ENCODE peak calls at places on chromosomes 6 and 20, in ten cellular contexts. G is GM03348; W is stomach; C is glutamatergic neuron; E is substantia nigra; H is GM12891; Z is CD8-positive, alpha-beta memory T cell; F is naive thymus-derived CD8-positive, alpha-beta T cell; B is naive B cell; Y is stromal cell of bone marrow. R is an unnamed sample.

GRCh38 chr6:148407372-148407771 is 64.7 kb downstream of the SASH1 start:
- DNase-seq in H (no peak), C (no peak), F (no peak), Y (peak; percentile 97), B (no peak), W (no peak), G (peak; percentile 81), Z (no peak), E (no peak), R (no peak)

GRCh38 chr6:154093231-154094044 is 54.4 kb downstream of the OPRM1 start:
- DNase-seq in F (no peak), W (no peak), Z (no peak), G (no peak), E (no peak), C (no peak), Y (no peak), H (no peak), B (no peak), R (no peak)

GRCh38 chr6:31083742-31084354 is 28.5 kb downstream of the C6orf15 start:
- DNase-seq in E (no peak), H (no peak), B (no peak), G (peak; percentile 36), C (peak; percentile 81), F (no peak), W (peak; percentile 40), Z (no peak), Y (peak; percentile 75), R (peak; percentile 10)

GRCh38 chr20:5353624-5354496 is 37.1 kb upstream of the PROKR2 start:
- DNase-seq in W (no peak), Y (peak; percentile 36), C (no peak), G (peak; percentile 49), B (no peak), H (no peak), F (no peak), E (no peak), Z (no peak), R (no peak)

GRCh38 chr20:20786428-20786827 is 74.0 kb upstream of the RALGAPA2 start:
- DNase-seq in H (no peak), F (no peak), Z (no peak), E (peak; percentile 15), W (no peak), G (no peak), Y (no peak), B (no peak), C (no peak), R (no peak)

GRCh38 chr6:81785340-81785739 is 32.9 kb upstream of the TENT5A start:
- DNase-seq in E (no peak), F (no peak), B (no peak), C (no peak), W (no peak), G (no peak), H (no peak), Z (no peak), Y (no peak), R (no peak)

GRCh38 chr6:34237316-34237721 is 646 bp downstream of the HMGA1 start:
- DNase-seq in G (peak; percentile 72), Y (no peak), E (no peak), Z (peak; percentile 17), W (no peak), B (no peak), H (no peak), C (peak; percentile 63), F (no peak), R (no peak)

GRCh38 chr6:130848945-130849344 is 21.7 kb downstream of the SMLR1 start:
- DNase-seq in Y (no peak), G (no peak), W (no peak), C (no peak), B (no peak), H (no peak), E (no peak), Z (no peak), F (no peak), R (no peak)

GRCh38 chr20:49346682-49347081 is 68.8 kb upstream of the ZNFX1 start:
- DNase-seq in Y (no peak), C (no peak), B (no peak), W (no peak), E (no peak), Z (no peak), G (peak; percentile 19), H (no peak), F (no peak), R (no peak)

GRCh38 chr6:139372326-139373153 is 1.9 kb downstream of the CITED2 start:
- DNase-seq in H (no peak), W (no peak), G (no peak), C (no peak), Z (no peak), B (peak; percentile 21), E (no peak), Y (no peak), F (no peak), R (no peak)

GRCh38 chr6:11290027-11290426 is 57.6 kb upstream of the NEDD9 start:
- DNase-seq in C (no peak), H (no peak), B (no peak), W (no peak), G (no peak), F (no peak), Y (no peak), Z (no peak), E (no peak), R (no peak)

GRCh38 chr6:134400941-134401340 is 83.0 kb upstream of the SGK1 start:
- DNase-seq in F (no peak), B (no peak), Y (no peak), H (no peak), E (no peak), Z (no peak), G (no peak), W (no peak), C (no peak), R (no peak)

GRCh38 chr20:44056010-44056698 is 130.8 kb downstream of the JPH2 start:
- DNase-seq in C (peak; percentile 48), W (peak; percentile 29), Y (no peak), F (peak; percentile 65), E (peak; percentile 42), Z (no peak), G (no peak), H (no peak), B (no peak), R (no peak)

GRCh38 chr6:21653902-21654301 is 60.4 kb downstream of the SOX4 start:
- DNase-seq in Y (no peak), C (no peak), G (no peak), H (no peak), B (no peak), F (no peak), Z (no peak), E (no peak), W (no peak), R (no peak)

GRCh38 chr20:16942702-16943101 is 194.5 kb downstream of the OTOR start:
- DNase-seq in G (no peak), Z (no peak), B (no peak), F (no peak), H (no peak), W (no peak), E (no peak), C (no peak), Y (no peak), R (no peak)

GRCh38 chr6:110180228-110181008 is at the start of gene CDC40:
- DNase-seq in B (no peak), G (peak; percentile 80), F (no peak), H (no peak), Y (no peak), E (peak; percentile 63), Z (peak; percentile 46), C (peak; percentile 50), W (peak; percentile 50), R (peak; percentile 49)

GRCh38 chr6:85459224-85459901 is 9.5 kb downstream of the NT5E start:
- DNase-seq in H (no peak), G (peak; percentile 70), C (no peak), F (no peak), E (no peak), Z (no peak), Y (peak; percentile 93), W (no peak), B (no peak), R (no peak)

GRCh38 chr20:14494355-14494754 is 156.9 kb upstream of the FLRT3 start:
- DNase-seq in Z (no peak), C (no peak), F (no peak), G (no peak), H (no peak), E (no peak), B (no peak), W (no peak), Y (no peak), R (no peak)

GRCh38 chr6:6722195-6722594 is 133.7 kb downstream of the LY86 start:
- DNase-seq in Y (no peak), C (no peak), F (no peak), W (no peak), B (no peak), H (no peak), Z (no peak), E (no peak), G (no peak), R (no peak)

GRCh38 chr6:111997863-111998191 is 56.1 kb upstream of the CCN6 start:
- DNase-seq in C (no peak), W (no peak), H (no peak), G (no peak), B (no peak), E (peak; percentile 3), Y (no peak), F (no peak), Z (no peak), R (no peak)

GRCh38 chr6:74369556-74369993 is 673.6 kb downstream of the CD109 start:
- DNase-seq in C (no peak), H (no peak), B (no peak), G (peak; percentile 11), E (no peak), W (no peak), Y (peak; percentile 63), F (no peak), Z (no peak), R (no peak)

GRCh38 chr20:19017104-19017690 is 195.2 kb upstream of the SLC24A3 start:
- DNase-seq in Y (no peak), F (no peak), E (no peak), W (no peak), G (no peak), C (no peak), B (no peak), H (no peak), Z (no peak), R (no peak)